ENCODE peak calls at places on chromosomes 6 and 20, in five cellular contexts. G is posterior vena cava; T is cardiac muscle cell; J is T1000; L is activated CD4-positive, alpha-beta T cell treated with anti-CD3 and anti-CD28 coated beads, Interleukin-2, amount 50 U/mL, for 48 hours. P is an unnamed sample.

GRCh38 chr6:111626446-111626845 is 20.8 kb upstream of the TRAF3IP2 start:
- DNase-seq in T (no peak), G (no peak), J (no peak), L (no peak), P (no peak)

GRCh38 chr6:35663447-35664235 is 25.1 kb downstream of the FKBP5 start:
- DNase-seq in L (no peak), G (no peak), T (peak), J (no peak), P (peak)

GRCh38 chr20:305745-306144 is 8.4 kb downstream of the ZCCHC3 start:
- DNase-seq in L (no peak), J (no peak), T (no peak), G (no peak), P (no peak)

GRCh38 chr20:14657231-14657630 is 319.8 kb upstream of the FLRT3 start:
- DNase-seq in J (no peak), L (no peak), T (peak), G (no peak), P (no peak)

GRCh38 chr6:108652375-108652774 is 91.7 kb downstream of the FOXO3 start:
- DNase-seq in J (no peak), L (no peak), G (no peak), T (no peak), P (no peak)

GRCh38 chr6:153852481-153852880 is 186.6 kb upstream of the OPRM1 start:
- DNase-seq in T (peak), L (no peak), J (no peak), G (no peak), P (no peak)

GRCh38 chr20:31695849-31696804 is 26.5 kb downstream of the BCL2L1 start:
- DNase-seq in G (peak), L (no peak), T (no peak), J (no peak), P (no peak)

GRCh38 chr6:170082531-170083187 is 208.2 kb downstream of the DLL1 start:
- DNase-seq in L (no peak), G (peak), J (no peak), T (no peak), P (no peak)

GRCh38 chr6:84772428-84773132 is 8.2 kb upstream of the TBX18 start:
- DNase-seq in L (no peak), J (no peak), G (peak), T (no peak), P (peak)

GRCh38 chr6:27251672-27252251 is 4.3 kb downstream of the PRSS16 start:
- DNase-seq in G (no peak), L (peak), J (no peak), T (peak), P (peak)

GRCh38 chr6:152863618-152864326 is 113.2 kb downstream of the VIP start:
- DNase-seq in G (no peak), L (peak), T (peak), J (no peak), P (peak)

GRCh38 chr20:47456952-47457724 is 44.5 kb upstream of the NCOA3 start:
- DNase-seq in L (no peak), J (peak), G (peak), T (no peak), P (no peak)

GRCh38 chr6:113654396-113654795 is 202.7 kb upstream of the MARCKS start:
- DNase-seq in T (no peak), L (no peak), J (peak), G (peak), P (no peak)

P was measured in A673.